ENCODE peak calls at places on chromosomes 12 and 14, in ten cellular contexts. L is AG09309; S is ovary; E is left ventricle myocardium inferior; K is A549; C is upper lobe of right lung; X is pancreas; H is CD8-positive, alpha-beta T cell; D is esophagus squamous epithelium; V is choroid plexus epithelial cell. T is an unnamed sample.
A peak's percentile ranks its signal among the peaks of the same experiment; 100 is the strongest.

GRCh38 chr12:132506730-132507538 is 17.0 kb downstream of the FBRSL1 start:
- DNase-seq in S (peak; percentile 72), D (no peak), X (peak; percentile 83), E (peak; percentile 90), H (peak; percentile 21), V (peak; percentile 88), L (no peak), K (no peak), C (peak; percentile 87), T (peak; percentile 55)

GRCh38 chr14:69769623-69770022 is 2.7 kb downstream of the SRSF5 start:
- DNase-seq in D (no peak), L (no peak), S (peak; percentile 21), K (no peak), X (no peak), C (no peak), V (no peak), E (no peak), H (no peak), T (no peak)

GRCh38 chr12:93430280-93430679 is 11.5 kb downstream of the UBE2N start:
- DNase-seq in H (no peak), L (no peak), V (no peak), K (no peak), S (no peak), D (no peak), C (no peak), X (no peak), E (no peak), T (no peak)

GRCh38 chr12:4771960-4772566 is 51.9 kb downstream of the GALNT8 start:
- DNase-seq in V (no peak), S (no peak), D (no peak), E (no peak), K (no peak), L (no peak), C (no peak), H (no peak), X (no peak), T (no peak)

GRCh38 chr12:64946132-64946829 is 121.8 kb downstream of the TBC1D30 start:
- DNase-seq in L (no peak), V (peak; percentile 60), D (no peak), E (peak; percentile 63), X (no peak), H (no peak), C (no peak), S (no peak), K (no peak), T (peak; percentile 31)

GRCh38 chr12:65881965-65882413 is 57.7 kb downstream of the HMGA2 start:
- DNase-seq in V (peak; percentile 83), X (peak; percentile 51), C (peak; percentile 76), E (peak; percentile 83), S (peak; percentile 84), H (no peak), D (no peak), K (no peak), L (no peak), T (peak; percentile 42)

GRCh38 chr12:71562681-71563595 is 100.7 kb downstream of the ZFC3H1 start:
- DNase-seq in X (no peak), S (no peak), C (no peak), E (no peak), V (no peak), H (no peak), K (no peak), D (no peak), L (no peak), T (no peak)

GRCh38 chr14:29930283-29930682 is 2.6 kb upstream of the PRKD1 start:
- DNase-seq in V (peak; percentile 62), E (no peak), S (no peak), H (no peak), D (no peak), C (no peak), K (no peak), L (peak; percentile 59), X (no peak), T (no peak)

GRCh38 chr12:13564266-13564810 is 367.8 kb downstream of the EMP1 start:
- DNase-seq in E (no peak), L (no peak), V (no peak), H (no peak), S (no peak), K (no peak), D (no peak), C (no peak), X (no peak), T (no peak)

GRCh38 chr12:27359578-27360340 is 27.1 kb downstream of the BMAL2 start:
- DNase-seq in V (no peak), C (no peak), E (no peak), S (no peak), D (no peak), X (no peak), L (no peak), K (no peak), H (no peak), T (no peak)

DNA sequence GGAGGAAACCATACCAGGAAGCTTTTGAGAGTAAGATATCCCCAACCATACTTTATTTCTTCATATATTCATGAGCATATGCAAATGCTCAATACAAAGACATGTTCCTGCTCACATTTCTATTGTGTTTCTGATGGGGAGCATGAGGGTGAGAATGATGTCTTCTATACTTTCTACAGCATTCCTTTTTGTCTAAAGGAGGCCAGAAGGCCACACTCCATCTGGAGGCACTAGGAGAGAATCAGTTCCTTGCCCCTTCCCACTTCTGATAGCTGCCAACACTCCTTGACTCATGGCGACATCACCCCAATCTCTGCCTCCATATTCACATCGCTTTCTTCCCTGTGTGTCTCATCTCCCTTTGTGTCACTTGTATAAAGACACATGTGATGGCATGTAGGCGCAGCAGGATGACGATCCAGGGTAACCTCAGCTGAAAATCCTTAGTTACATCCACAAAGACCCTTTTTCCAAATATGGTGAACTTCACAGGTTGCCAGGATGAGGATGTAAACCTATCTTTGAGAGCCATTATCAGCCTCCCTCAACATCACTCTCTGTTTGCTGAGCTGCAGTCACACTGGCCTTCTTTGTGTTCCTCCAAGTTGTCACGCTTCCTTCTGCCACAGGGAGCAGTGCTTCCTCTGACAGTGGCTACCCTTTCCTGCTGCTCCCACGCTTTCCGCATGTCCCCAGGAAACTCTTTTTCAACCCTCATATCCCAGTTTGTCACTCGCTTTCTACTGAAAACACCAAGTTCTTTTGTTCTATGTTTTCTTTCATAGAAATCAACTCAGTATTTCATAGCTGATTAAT is 96.9 kb downstream of the STXBP6 start:
- DNase-seq in V (no peak), E (no peak), S (no peak), X (no peak), C (no peak), L (no peak), H (no peak), D (no peak), K (no peak), T (no peak)
- TF ChIP-seq CTCF in V (peak; percentile 23), E (peak; percentile 45), S (no peak), X (no peak), C (peak; percentile 29), L (no peak), H (no peak), D (no peak), K (no peak), T (no peak)

DNA sequence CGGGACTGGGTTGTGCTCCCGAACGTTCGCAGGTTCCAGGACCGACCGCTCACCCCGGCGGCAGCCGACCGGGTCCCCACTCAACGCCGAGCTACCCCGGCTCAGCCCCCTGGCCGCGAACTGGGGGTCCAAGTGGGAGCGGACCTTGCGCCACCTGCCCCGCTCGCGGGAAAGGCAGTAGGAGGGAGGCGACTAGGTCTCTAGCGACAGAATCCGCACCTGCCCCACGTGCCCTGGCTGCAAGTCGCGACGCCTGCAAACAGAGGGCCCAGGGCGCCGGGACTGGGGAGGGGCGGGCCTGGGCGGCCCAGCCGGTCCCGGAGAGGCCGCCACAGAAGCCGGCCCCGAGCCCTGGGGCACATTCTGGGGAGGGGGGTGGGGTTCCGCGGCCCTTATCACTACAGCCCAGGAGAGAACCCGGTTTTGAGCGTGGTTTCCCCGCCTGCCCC is 239.2 kb upstream of the CPNE8 start:
- DNase-seq in H (no peak), D (no peak), S (no peak), X (no peak), C (no peak), V (no peak), L (no peak), K (no peak), E (no peak), T (peak; percentile 46)
- H3K4me3 ChIP-seq in H (no peak overlapping the region), D (peak overlapping the region; percentile 52), S (peak overlapping the region; percentile 36), X (peak overlapping the region; percentile 54), C (peak overlapping the region; percentile 58), V (no peak overlapping the region), L (no peak overlapping the region), K (peak overlapping the region; percentile 80), E (peak overlapping the region; percentile 71), T (no peak overlapping the region)

DNA sequence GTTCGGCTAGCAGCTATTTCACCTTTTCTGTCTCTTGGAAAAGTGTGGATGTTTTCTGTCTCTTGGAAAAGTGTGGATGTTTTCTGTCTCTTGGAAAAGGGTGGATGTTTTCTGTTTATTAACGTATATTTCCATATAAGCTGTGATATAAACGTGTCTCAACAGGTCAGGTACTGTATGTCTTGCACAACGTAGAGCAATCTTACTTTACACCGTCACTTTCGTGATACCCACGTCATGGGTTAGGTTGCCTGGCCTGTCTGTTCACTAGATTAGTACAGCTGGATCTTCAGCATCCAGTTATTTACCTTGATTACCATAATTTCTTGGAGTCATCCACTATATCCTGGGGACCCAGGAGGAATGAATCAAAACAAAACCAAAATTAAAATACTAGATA is 14.1 kb downstream of the CLEC7A start:
- DNase-seq in H (no peak), S (no peak), V (no peak), D (no peak), C (no peak), E (no peak), K (no peak), L (no peak), X (no peak), T (no peak)
- TF ChIP-seq CTCF in H (no peak), S (no peak), V (no peak), D (no peak), C (no peak), E (no peak), K (no peak), L (no peak), X (no peak), T (no peak)

DNA sequence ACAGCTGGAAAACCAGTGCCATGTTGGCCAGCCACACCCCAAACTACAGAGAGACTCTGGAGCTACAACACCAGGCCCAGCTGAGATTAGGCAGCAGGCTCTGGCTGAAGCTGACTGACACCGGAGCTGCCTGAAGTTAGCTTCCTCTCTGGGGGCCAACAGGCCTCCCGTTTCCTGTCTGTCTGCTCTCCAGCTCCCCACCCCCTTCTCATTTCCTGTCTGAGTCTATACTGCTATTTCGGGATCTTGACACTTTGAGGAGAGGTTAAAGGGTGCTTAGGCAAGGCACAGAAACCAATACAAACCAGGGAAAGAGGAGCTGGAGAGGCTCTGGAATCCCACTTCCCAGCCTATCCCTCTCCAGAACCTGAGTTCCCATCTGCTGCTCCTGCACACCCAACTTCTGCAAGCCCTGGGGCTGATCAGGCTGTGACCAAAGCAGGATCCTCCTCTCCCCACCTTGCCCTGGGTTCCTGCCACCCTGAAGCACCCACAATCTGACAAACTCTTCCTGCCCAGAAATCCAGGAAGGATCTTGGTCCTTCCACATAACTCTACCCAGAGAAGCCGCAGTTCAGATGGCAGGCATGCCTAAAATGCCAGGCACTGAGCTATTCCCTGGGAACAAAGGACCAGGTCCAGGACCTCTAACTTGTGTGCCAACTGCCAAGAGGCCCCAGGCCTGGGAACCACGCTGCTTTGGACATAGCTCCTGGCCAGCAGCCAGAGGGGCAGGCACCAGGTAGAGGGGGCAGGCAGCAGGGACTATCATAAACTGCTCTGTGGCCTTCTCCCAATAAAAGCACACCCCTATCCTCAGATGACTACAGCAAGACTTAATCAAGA is 39.9 kb downstream of the PRPF40B start:
- DNase-seq in L (peak; percentile 34), H (peak; percentile 47), E (peak; percentile 80), V (peak; percentile 93), C (peak; percentile 73), K (no peak), X (peak; percentile 53), D (no peak), S (peak; percentile 56), T (peak; percentile 65)
- H3K4me3 ChIP-seq in L (no peak overlapping the region), H (peak overlapping the region; percentile 42), E (peak overlapping the region; percentile 35), V (no peak overlapping the region), C (no peak overlapping the region), K (no peak overlapping the region), X (no peak overlapping the region), D (no peak overlapping the region), S (no peak overlapping the region), T (no peak overlapping the region)